ENCODE peak calls at places on chromosome 11, in four cellular contexts. One of them, this sample, is unnamed. For H3K4me1, the result is how much of the 10 kb centered on the place peaks cover.

GRCh38 chr11:120956710-120957500 is 67.0 kb upstream of the TBCEL start:
- DNase-seq in IMR-90: no peak
- DNase-seq in CD4-positive, CD25-positive, alpha-beta regulatory T cell: peak
- DNase-seq in heart left ventricle: no peak
- DNase-seq in this sample: no peak

GRCh38 chr11:124402326-124402922 is 3.6 kb upstream of the OR8B3 start:
- DNase-seq in IMR-90: peak
- DNase-seq in CD4-positive, CD25-positive, alpha-beta regulatory T cell: no peak
- DNase-seq in heart left ventricle: peak
- DNase-seq in this sample: peak

GRCh38 chr11:113675565-113675964 is 30.5 kb downstream of the TMPRSS5 start:
- DNase-seq in IMR-90: no peak
- DNase-seq in CD4-positive, CD25-positive, alpha-beta regulatory T cell: no peak
- DNase-seq in heart left ventricle: no peak
- DNase-seq in this sample: no peak

GRCh38 chr11:68988486-68988885 is 7.7 kb upstream of the MRGPRD start:
- DNase-seq in IMR-90: no peak
- DNase-seq in CD4-positive, CD25-positive, alpha-beta regulatory T cell: no peak
- DNase-seq in heart left ventricle: no peak
- DNase-seq in this sample: no peak

GRCh38 chr11:128551641-128552335 is 35.6 kb downstream of the ETS1 start:
- DNase-seq in IMR-90: no peak
- DNase-seq in CD4-positive, CD25-positive, alpha-beta regulatory T cell: peak
- DNase-seq in heart left ventricle: no peak
- DNase-seq in this sample: no peak

GRCh38 chr11:79244175-79244804 is 196.5 kb downstream of the TENM4 start:
- DNase-seq in IMR-90: peak
- DNase-seq in CD4-positive, CD25-positive, alpha-beta regulatory T cell: no peak
- DNase-seq in heart left ventricle: no peak
- DNase-seq in this sample: peak

GRCh38 chr11:123561046-123561781 is 93.2 kb downstream of the SCN3B start:
- DNase-seq in IMR-90: peak
- DNase-seq in CD4-positive, CD25-positive, alpha-beta regulatory T cell: no peak
- DNase-seq in heart left ventricle: peak
- DNase-seq in this sample: peak

GRCh38 chr11:75814369-75814685 is 683 bp upstream of the UVRAG start:
- DNase-seq in IMR-90: no peak
- DNase-seq in CD4-positive, CD25-positive, alpha-beta regulatory T cell: no peak
- DNase-seq in heart left ventricle: no peak
- DNase-seq in this sample: no peak

GRCh38 chr11:75495749-75496641 is 29.7 kb downstream of the GDPD5 start:
- DNase-seq in IMR-90: no peak
- DNase-seq in CD4-positive, CD25-positive, alpha-beta regulatory T cell: no peak
- DNase-seq in heart left ventricle: no peak
- DNase-seq in this sample: no peak

GRCh38 chr11:34926101-34926830 is 9.8 kb downstream of the PDHX start:
- DNase-seq in IMR-90: peak
- DNase-seq in CD4-positive, CD25-positive, alpha-beta regulatory T cell: peak
- DNase-seq in heart left ventricle: no peak
- DNase-seq in this sample: peak

GRCh38 chr11:117230286-117230961 is 1.4 kb downstream of the PCSK7 start:
- DNase-seq in IMR-90: peak
- DNase-seq in CD4-positive, CD25-positive, alpha-beta regulatory T cell: peak
- DNase-seq in heart left ventricle: no peak
- DNase-seq in this sample: no peak

GRCh38 chr11:7143908-7144307 is 55.1 kb downstream of the RBMXL2 start:
- DNase-seq in IMR-90: peak
- DNase-seq in CD4-positive, CD25-positive, alpha-beta regulatory T cell: no peak
- DNase-seq in heart left ventricle: no peak
- DNase-seq in this sample: peak

GRCh38 chr11:64969209-64969608 is 2.7 kb downstream of the MAJIN start:
- DNase-seq in IMR-90: peak
- DNase-seq in CD4-positive, CD25-positive, alpha-beta regulatory T cell: no peak
- DNase-seq in heart left ventricle: no peak
- DNase-seq in this sample: peak

GRCh38 chr11:92675303-92675702 is 294.1 kb upstream of the MTNR1B start:
- DNase-seq in IMR-90: no peak
- DNase-seq in CD4-positive, CD25-positive, alpha-beta regulatory T cell: no peak
- DNase-seq in heart left ventricle: no peak
- DNase-seq in this sample: no peak

GRCh38 chr11:92384316-92384715 is 159.7 kb downstream of the FAT3 start:
- DNase-seq in IMR-90: peak
- DNase-seq in CD4-positive, CD25-positive, alpha-beta regulatory T cell: no peak
- DNase-seq in heart left ventricle: no peak
- DNase-seq in this sample: no peak

DNA sequence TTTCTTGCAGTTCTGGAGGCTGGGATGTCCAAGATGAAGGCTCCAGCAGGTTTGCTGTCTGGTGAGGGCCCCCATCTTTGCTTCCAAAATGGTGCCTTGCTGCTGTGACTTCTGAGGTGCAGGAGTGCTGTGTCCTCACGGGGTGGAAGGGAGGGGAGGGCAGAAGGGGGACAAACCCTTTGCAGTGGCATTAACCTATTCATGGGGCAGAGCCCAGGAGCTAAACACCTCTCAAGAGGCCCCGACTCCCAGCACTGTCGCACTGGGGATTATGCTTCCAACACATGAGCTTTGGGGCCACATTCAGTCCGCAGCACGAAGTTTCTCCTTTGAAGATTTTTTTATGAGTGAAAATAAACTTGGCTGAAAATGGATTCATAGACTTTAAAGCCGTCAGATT is 25.5 kb upstream of the OSBPL5 start:
- DNase-seq in IMR-90: no peak
- DNase-seq in CD4-positive, CD25-positive, alpha-beta regulatory T cell: no peak
- DNase-seq in heart left ventricle: no peak
- DNase-seq in this sample: no peak
- H3K4me1 ChIP-seq in IMR-90: under half
- H3K4me1 ChIP-seq in CD4-positive, CD25-positive, alpha-beta regulatory T cell: under half
- H3K4me1 ChIP-seq in heart left ventricle: under half
- H3K4me1 ChIP-seq in this sample: under half

DNA sequence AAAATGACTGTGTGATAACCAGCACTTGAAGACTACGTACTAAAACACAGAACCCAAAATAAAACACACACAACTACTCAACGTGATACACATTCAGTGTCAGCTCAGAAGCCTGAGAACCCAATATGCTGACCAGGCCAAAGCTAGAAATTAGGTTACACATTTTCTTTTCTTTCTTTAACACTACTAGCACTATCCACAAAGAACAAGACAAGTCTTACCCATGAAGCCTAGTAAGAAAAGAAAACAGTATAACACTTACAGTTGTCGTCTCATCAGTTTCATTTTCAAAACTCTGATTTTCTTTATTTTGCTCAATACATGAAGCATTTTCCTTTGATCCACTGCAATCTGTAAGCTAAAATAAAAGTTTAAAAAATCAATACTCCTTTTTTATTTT is 472.9 kb downstream of the DLG2 start:
- DNase-seq in IMR-90: no peak
- DNase-seq in CD4-positive, CD25-positive, alpha-beta regulatory T cell: no peak
- DNase-seq in heart left ventricle: no peak
- DNase-seq in this sample: no peak
- H3K4me3 ChIP-seq in IMR-90: no peak
- H3K4me3 ChIP-seq in CD4-positive, CD25-positive, alpha-beta regulatory T cell: no peak
- H3K4me3 ChIP-seq in heart left ventricle: no peak
- H3K4me3 ChIP-seq in this sample: no peak

DNA sequence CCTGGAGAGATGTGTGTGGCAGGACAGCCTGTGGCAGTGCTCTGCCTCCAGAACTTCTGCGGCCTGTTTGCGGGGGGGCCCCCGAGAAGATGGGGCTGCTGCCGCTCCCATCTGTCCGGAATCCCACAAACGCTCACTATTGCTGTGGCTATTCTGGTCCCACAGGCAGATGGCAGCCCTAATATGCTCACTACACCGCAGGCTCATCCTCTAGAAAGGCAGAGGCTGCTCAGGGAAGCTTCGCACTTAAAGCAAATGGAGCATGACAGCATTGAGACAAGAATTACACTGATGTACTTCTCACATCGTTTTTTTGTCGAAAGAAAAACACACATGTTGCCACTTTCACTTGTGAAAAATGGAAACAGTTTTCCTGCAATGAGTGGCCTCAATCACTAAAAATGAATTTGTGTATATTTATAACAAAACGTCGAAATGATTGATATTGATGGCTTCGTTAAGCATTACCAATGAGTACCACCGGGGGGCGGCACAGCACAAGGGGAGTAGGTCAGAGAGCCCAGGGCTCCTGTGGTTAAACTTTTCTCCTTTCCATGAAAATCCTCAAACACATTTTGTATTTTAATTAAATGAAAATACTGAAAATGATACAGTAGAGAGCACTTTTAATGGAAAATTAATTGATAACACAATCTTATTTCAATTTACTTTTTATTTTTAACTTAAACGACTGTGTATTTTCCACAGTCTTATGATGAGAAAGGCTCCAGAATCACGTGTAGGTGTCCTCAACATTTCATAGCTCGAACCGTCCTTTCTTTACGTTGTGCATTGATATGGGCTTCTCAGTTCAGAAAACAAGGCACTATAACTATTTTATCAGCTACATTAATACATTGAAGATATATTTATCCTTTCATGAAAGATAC is 69.1 kb downstream of the CTTN start:
- DNase-seq in IMR-90: peak
- DNase-seq in CD4-positive, CD25-positive, alpha-beta regulatory T cell: no peak
- DNase-seq in heart left ventricle: peak
- DNase-seq in this sample: peak
- H3K4me1 ChIP-seq in IMR-90: under half
- H3K4me1 ChIP-seq in CD4-positive, CD25-positive, alpha-beta regulatory T cell: under half
- H3K4me1 ChIP-seq in heart left ventricle: under half
- H3K4me1 ChIP-seq in this sample: under half

GRCh38 chr11:95086116-95086515 is 3.5 kb upstream of the ENDOD1 start:
- DNase-seq in IMR-90: no peak
- DNase-seq in CD4-positive, CD25-positive, alpha-beta regulatory T cell: no peak
- DNase-seq in heart left ventricle: no peak
- DNase-seq in this sample: no peak

GRCh38 chr11:95091663-95092062 is 2.0 kb downstream of the ENDOD1 start:
- DNase-seq in IMR-90: no peak
- DNase-seq in CD4-positive, CD25-positive, alpha-beta regulatory T cell: no peak
- DNase-seq in heart left ventricle: no peak
- DNase-seq in this sample: no peak

GRCh38 chr11:95089620-95090542 is at the start of gene ENDOD1:
- DNase-seq in IMR-90: peak
- DNase-seq in CD4-positive, CD25-positive, alpha-beta regulatory T cell: peak
- DNase-seq in heart left ventricle: peak
- DNase-seq in this sample: peak

GRCh38 chr11:95087171-95087570 is 2.5 kb upstream of the ENDOD1 start:
- DNase-seq in IMR-90: no peak
- DNase-seq in CD4-positive, CD25-positive, alpha-beta regulatory T cell: no peak
- DNase-seq in heart left ventricle: no peak
- DNase-seq in this sample: no peak

GRCh38 chr11:95088946-95089619 is 563 bp upstream of the ENDOD1 start:
- DNase-seq in IMR-90: no peak
- DNase-seq in CD4-positive, CD25-positive, alpha-beta regulatory T cell: no peak
- DNase-seq in heart left ventricle: no peak
- DNase-seq in this sample: no peak
- H3K4me3 ChIP-seq in IMR-90: peak
- H3K4me3 ChIP-seq in CD4-positive, CD25-positive, alpha-beta regulatory T cell: peak
- H3K4me3 ChIP-seq in heart left ventricle: peak
- H3K4me3 ChIP-seq in this sample: peak

GRCh38 chr11:1518301-1518700 is 31.7 kb upstream of the MOB2 start:
- DNase-seq in IMR-90: no peak
- DNase-seq in CD4-positive, CD25-positive, alpha-beta regulatory T cell: no peak
- DNase-seq in heart left ventricle: no peak
- DNase-seq in this sample: no peak

GRCh38 chr11:1520209-1520986 is 33.8 kb upstream of the MOB2 start:
- DNase-seq in IMR-90: no peak
- DNase-seq in CD4-positive, CD25-positive, alpha-beta regulatory T cell: no peak
- DNase-seq in heart left ventricle: no peak
- DNase-seq in this sample: no peak

GRCh38 chr11:1520987-1521349 is 34.4 kb upstream of the MOB2 start:
- DNase-seq in IMR-90: no peak
- DNase-seq in CD4-positive, CD25-positive, alpha-beta regulatory T cell: no peak
- DNase-seq in heart left ventricle: peak
- DNase-seq in this sample: no peak

GRCh38 chr11:1517117-1518005 is 30.8 kb upstream of the MOB2 start:
- DNase-seq in IMR-90: no peak
- DNase-seq in CD4-positive, CD25-positive, alpha-beta regulatory T cell: no peak
- DNase-seq in heart left ventricle: no peak
- DNase-seq in this sample: no peak

GRCh38 chr11:1519028-1519736 is 32.6 kb upstream of the MOB2 start:
- DNase-seq in IMR-90: no peak
- DNase-seq in CD4-positive, CD25-positive, alpha-beta regulatory T cell: no peak
- DNase-seq in heart left ventricle: no peak
- DNase-seq in this sample: no peak
- H3K4me1 ChIP-seq in IMR-90: under half
- H3K4me1 ChIP-seq in CD4-positive, CD25-positive, alpha-beta regulatory T cell: under half
- H3K4me1 ChIP-seq in heart left ventricle: half or more
- H3K4me1 ChIP-seq in this sample: under half

This sample was measured in adipocyte.